ENCODE peak calls at places on chromosomes 3 and 15, in six cellular contexts. J is body of pancreas, Y is astrocyte of the spinal cord, F is HFF-Myc, S is mucosa of descending colon, X is tibial artery. V is an unnamed sample.

GRCh38 chr3:187000711-187001151 is 70.4 kb downstream of the ST6GAL1 start:
- DNase-seq in F (no peak), S (no peak), Y (no peak), X (no peak), J (no peak), V (no peak)

GRCh38 chr3:43153189-43154083 is 47.6 kb upstream of the POMGNT2 start:
- DNase-seq in F (no peak), J (peak; percentile 35), S (peak; percentile 43), X (peak; percentile 35), Y (peak; percentile 19), V (no peak)

GRCh38 chr3:13400114-13400696 is 19.9 kb downstream of the NUP210 start:
- DNase-seq in X (no peak), F (no peak), Y (no peak), J (no peak), S (no peak), V (no peak)

GRCh38 chr15:85072917-85073316 is 91.3 kb downstream of the PDE8A start:
- DNase-seq in F (no peak), J (no peak), S (no peak), X (no peak), Y (no peak), V (no peak)

GRCh38 chr3:39573392-39573791 is 105.9 kb downstream of the MOBP start:
- DNase-seq in X (no peak), S (no peak), Y (no peak), F (no peak), J (no peak), V (no peak)

GRCh38 chr3:126613481-126614187 is 41.3 kb downstream of the TXNRD3 start:
- DNase-seq in X (no peak), J (no peak), S (no peak), Y (no peak), F (peak; percentile 47), V (no peak)

GRCh38 chr15:80599359-80599758 is 95.8 kb upstream of the ABHD17C start:
- DNase-seq in X (no peak), Y (peak; percentile 62), S (no peak), F (peak; percentile 45), J (no peak), V (peak; percentile 66)

GRCh38 chr3:106862067-106862466 is 515.2 kb upstream of the CCDC54 start:
- DNase-seq in J (no peak), X (no peak), Y (peak; percentile 82), S (no peak), F (no peak), V (peak; percentile 83)

GRCh38 chr15:92634641-92635272 is 20.8 kb downstream of the FAM174B start:
- DNase-seq in X (no peak), F (no peak), S (no peak), J (peak; percentile 5), Y (no peak), V (no peak)

GRCh38 chr3:136070953-136071949 is 105.7 kb downstream of the PPP2R3A start:
- DNase-seq in F (no peak), Y (peak; percentile 38), S (no peak), X (peak; percentile 30), J (no peak), V (peak; percentile 47)

GRCh38 chr15:28977377-28978010 is 91.7 kb downstream of the APBA2 start:
- DNase-seq in F (peak; percentile 83), S (no peak), J (no peak), Y (peak; percentile 96), X (no peak), V (peak; percentile 96)

GRCh38 chr3:154105218-154105975 is 15.8 kb upstream of the ARHGEF26 start:
- DNase-seq in X (no peak), S (no peak), J (no peak), Y (no peak), F (no peak), V (peak; percentile 18)

GRCh38 chr15:51046016-51046415 is 48.7 kb downstream of the TNFAIP8L3 start:
- DNase-seq in Y (no peak), S (no peak), X (no peak), J (no peak), F (no peak), V (no peak)

GRCh38 chr3:131794766-131795381 is 239.9 kb downstream of the CPNE4 start:
- DNase-seq in Y (peak; percentile 77), X (no peak), S (no peak), J (peak; percentile 38), F (peak; percentile 25), V (peak; percentile 82)

GRCh38 chr15:52464478-52464877 is 64.2 kb downstream of the MYO5A start:
- DNase-seq in X (no peak), Y (no peak), F (no peak), S (no peak), J (no peak), V (no peak)

GRCh38 chr3:134364061-134364935 is 9.9 kb downstream of the AMOTL2 start:
- DNase-seq in Y (peak; percentile 99), J (peak; percentile 91), S (peak; percentile 89), X (peak; percentile 96), F (peak; percentile 76), V (peak; percentile 98)

GRCh38 chr15:83250766-83251165 is 33.7 kb downstream of the BNC1 start:
- DNase-seq in F (no peak), Y (no peak), S (no peak), J (no peak), X (no peak), V (peak; percentile 23)

GRCh38 chr3:70726966-70727365 is 414.5 kb upstream of the MDFIC2 start:
- DNase-seq in X (no peak), F (peak; percentile 65), S (no peak), Y (peak; percentile 74), J (no peak), V (peak; percentile 49)

GRCh38 chr3:172257638-172258400 is 190.4 kb downstream of the GHSR start:
- DNase-seq in F (no peak), Y (peak; percentile 54), J (no peak), S (no peak), X (no peak), V (peak; percentile 79)

GRCh38 chr3:55370272-55370671 is 116.8 kb downstream of the WNT5A start:
- DNase-seq in Y (no peak), X (no peak), F (no peak), J (no peak), S (no peak), V (no peak)

GRCh38 chr3:56837196-56837955 is 35.6 kb upstream of the ARHGEF3 start:
- DNase-seq in X (no peak), S (no peak), Y (no peak), F (no peak), J (no peak), V (no peak)

GRCh38 chr3:129911261-129911861 is 17.9 kb upstream of the TMCC1 start:
- DNase-seq in S (no peak), J (no peak), X (peak; percentile 27), Y (no peak), F (no peak), V (no peak)

GRCh38 chr3:114213262-114213668 is 24.1 kb downstream of the ZNF80 start:
- DNase-seq in S (no peak), Y (peak; percentile 45), J (no peak), F (no peak), X (no peak), V (peak; percentile 45)
- TF ChIP-seq CTCF in S (no peak), Y (no peak), J (no peak), F (no peak), X (no peak), V (no peak)

DNA sequence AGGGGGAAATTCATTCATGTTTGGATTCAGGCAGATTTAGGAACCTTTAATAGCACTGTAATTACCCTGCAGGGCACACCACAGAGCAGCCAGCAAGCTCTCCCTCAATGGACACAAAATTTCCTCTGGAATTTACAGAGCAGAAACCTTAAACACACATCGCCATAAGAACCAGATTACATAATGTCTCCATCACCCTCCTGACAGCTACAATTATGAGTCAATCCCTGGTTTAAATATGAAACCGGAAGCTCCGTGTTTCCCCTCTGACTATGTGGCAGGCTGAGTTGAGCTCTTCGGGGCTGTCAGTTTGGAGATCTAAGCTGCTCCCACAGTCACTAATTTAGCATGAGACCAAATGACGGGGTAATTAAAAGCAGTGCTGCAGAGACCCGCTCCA is 134.6 kb downstream of the TMCO5A start:
- DNase-seq in Y (peak; percentile 81), F (peak; percentile 86), S (no peak), J (no peak), X (no peak), V (peak; percentile 87)
- H3K4me3 ChIP-seq in Y (peak overlapping the region; percentile 14), F (peak overlapping the region; percentile 25), S (no peak overlapping the region), J (no peak overlapping the region), X (peak overlapping the region; percentile 38), V (peak overlapping the region; percentile 33)

GRCh38 chr3:177197041-177197933 is at the start of gene TBL1XR1:
- DNase-seq in S (peak; percentile 94), F (peak; percentile 77), X (peak; percentile 92), Y (peak; percentile 97), J (peak; percentile 92), V (peak; percentile 98)
- TF ChIP-seq CTCF in S (no peak), F (no peak), X (no peak), Y (no peak), J (no peak), V (no peak)

DNA sequence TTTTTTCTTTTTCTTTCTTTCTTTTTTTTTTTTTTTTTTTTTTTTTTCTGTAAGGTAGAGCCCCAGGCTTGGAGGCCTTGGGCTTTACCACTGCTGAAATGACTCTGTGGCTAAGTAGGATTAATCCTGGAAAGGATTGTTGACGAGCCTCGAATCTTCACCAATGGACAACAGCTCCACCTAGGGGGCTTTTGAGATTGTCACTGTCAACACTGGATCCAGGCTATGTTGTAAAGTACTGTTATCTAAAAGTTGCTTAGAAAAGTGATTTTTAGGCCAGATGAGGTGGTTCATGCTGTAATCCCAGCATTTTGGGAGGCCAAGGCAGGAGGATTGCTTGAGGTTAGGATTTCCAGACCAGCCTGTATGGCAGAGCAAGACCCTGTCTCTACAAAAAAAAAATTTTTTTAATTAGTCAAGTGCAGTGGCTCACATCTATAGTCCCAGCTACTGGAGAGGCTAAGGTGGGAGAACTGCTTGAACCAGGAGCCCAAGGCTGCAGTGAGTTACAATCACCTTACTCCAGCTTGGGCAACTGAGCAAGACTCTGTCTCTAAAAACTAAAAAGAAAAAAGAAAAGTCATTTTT is 41.6 kb downstream of the KLHL18 start:
- DNase-seq in X (peak; percentile 53), S (no peak), Y (peak; percentile 80), J (peak; percentile 58), F (peak; percentile 65), V (peak; percentile 89)
- H3K4me3 ChIP-seq in X (no peak overlapping the region), S (no peak overlapping the region), Y (no peak overlapping the region), J (no peak overlapping the region), F (no peak overlapping the region), V (no peak overlapping the region)

GRCh38 chr15:71072423-71072822 is 42.8 kb upstream of the THSD4 start:
- DNase-seq in J (no peak), F (no peak), X (no peak), S (no peak), Y (no peak), V (no peak)

GRCh38 chr15:71071529-71071928 is 43.7 kb upstream of the THSD4 start:
- DNase-seq in Y (no peak), S (no peak), F (no peak), X (no peak), J (no peak), V (no peak)

GRCh38 chr15:71066983-71067382 is 48.3 kb upstream of the THSD4 start:
- DNase-seq in Y (no peak), S (no peak), J (no peak), X (peak; percentile 62), F (no peak), V (peak; percentile 88)

GRCh38 chr15:71069693-71070092 is 45.6 kb upstream of the THSD4 start:
- DNase-seq in Y (no peak), J (no peak), S (no peak), F (no peak), X (no peak), V (no peak)
- TF ChIP-seq CTCF in Y (no peak), J (no peak), S (no peak), F (no peak), X (no peak), V (peak; percentile 19)

GRCh38 chr3:156290917-156291268 is 170.5 kb downstream of the KCNAB1 start:
- DNase-seq in S (no peak), X (no peak), F (no peak), Y (no peak), J (no peak), V (no peak)
- H3K4me3 ChIP-seq in S (no peak overlapping the region), X (peak overlapping the region; percentile 40), F (peak overlapping the region; percentile 37), Y (peak overlapping the region; percentile 26), J (no peak overlapping the region), V (no peak overlapping the region)